ENCODE peak calls at places on chromosome 6, in six cellular contexts. One of them, this sample, is unnamed.

GRCh38 chr6:43738877-43739641 is 31.0 kb upstream of the VEGFA start:
- DNase-seq in anterior cingulate cortex: no peak
- DNase-seq in mesenteric fat pad: peak
- DNase-seq in CD8-positive, alpha-beta memory T cell: no peak
- DNase-seq in body of pancreas: no peak
- DNase-seq in SW480: no peak
- DNase-seq in this sample: no peak

GRCh38 chr6:166342293-166343156 is at the start of gene SFT2D1:
- DNase-seq in mesenteric fat pad: peak
- DNase-seq in anterior cingulate cortex: peak
- DNase-seq in SW480: peak
- DNase-seq in CD8-positive, alpha-beta memory T cell: peak
- DNase-seq in body of pancreas: peak
- DNase-seq in this sample: peak

GRCh38 chr6:155381856-155382690 is 67.8 kb upstream of the TFB1M start:
- DNase-seq in SW480: no peak
- DNase-seq in mesenteric fat pad: no peak
- DNase-seq in body of pancreas: no peak
- DNase-seq in CD8-positive, alpha-beta memory T cell: no peak
- DNase-seq in anterior cingulate cortex: no peak
- DNase-seq in this sample: no peak

GRCh38 chr6:156779206-156780116 is 2.3 kb downstream of the ARID1B start:
- DNase-seq in body of pancreas: peak
- DNase-seq in CD8-positive, alpha-beta memory T cell: peak
- DNase-seq in mesenteric fat pad: no peak
- DNase-seq in SW480: peak
- DNase-seq in anterior cingulate cortex: peak
- DNase-seq in this sample: peak

GRCh38 chr6:122623279-122623678 is 13.1 kb downstream of the PKIB start:
- DNase-seq in anterior cingulate cortex: no peak
- DNase-seq in body of pancreas: no peak
- DNase-seq in CD8-positive, alpha-beta memory T cell: no peak
- DNase-seq in SW480: no peak
- DNase-seq in mesenteric fat pad: no peak
- DNase-seq in this sample: no peak

GRCh38 chr6:37691904-37692806 is 5.5 kb downstream of the MDGA1 start:
- DNase-seq in body of pancreas: peak
- DNase-seq in anterior cingulate cortex: peak
- DNase-seq in mesenteric fat pad: no peak
- DNase-seq in SW480: peak
- DNase-seq in CD8-positive, alpha-beta memory T cell: peak
- DNase-seq in this sample: peak

GRCh38 chr6:18503588-18504231 is 116.6 kb downstream of the RNF144B start:
- DNase-seq in SW480: peak
- DNase-seq in anterior cingulate cortex: peak
- DNase-seq in CD8-positive, alpha-beta memory T cell: peak
- DNase-seq in mesenteric fat pad: no peak
- DNase-seq in body of pancreas: peak
- DNase-seq in this sample: peak

GRCh38 chr6:25670793-25671513 is 18.9 kb downstream of the SCGN start:
- DNase-seq in CD8-positive, alpha-beta memory T cell: no peak
- DNase-seq in body of pancreas: no peak
- DNase-seq in SW480: no peak
- DNase-seq in anterior cingulate cortex: no peak
- DNase-seq in mesenteric fat pad: no peak
- DNase-seq in this sample: no peak

GRCh38 chr6:113980937-113981554 is 10.1 kb upstream of the HDAC2 start:
- DNase-seq in mesenteric fat pad: no peak
- DNase-seq in SW480: peak
- DNase-seq in anterior cingulate cortex: no peak
- DNase-seq in body of pancreas: no peak
- DNase-seq in CD8-positive, alpha-beta memory T cell: no peak
- DNase-seq in this sample: no peak

GRCh38 chr6:39166189-39166917 is 51.4 kb upstream of the SAYSD1 start:
- DNase-seq in body of pancreas: peak
- DNase-seq in anterior cingulate cortex: peak
- DNase-seq in SW480: peak
- DNase-seq in CD8-positive, alpha-beta memory T cell: peak
- DNase-seq in mesenteric fat pad: peak
- DNase-seq in this sample: peak

GRCh38 chr6:139932671-139933070 is 558.2 kb upstream of the CITED2 start:
- DNase-seq in SW480: no peak
- DNase-seq in mesenteric fat pad: no peak
- DNase-seq in CD8-positive, alpha-beta memory T cell: no peak
- DNase-seq in anterior cingulate cortex: no peak
- DNase-seq in body of pancreas: no peak
- DNase-seq in this sample: no peak

GRCh38 chr6:3384346-3385143 is 72.3 kb downstream of the SLC22A23 start:
- DNase-seq in mesenteric fat pad: no peak
- DNase-seq in anterior cingulate cortex: no peak
- DNase-seq in SW480: no peak
- DNase-seq in CD8-positive, alpha-beta memory T cell: no peak
- DNase-seq in body of pancreas: no peak
- DNase-seq in this sample: no peak